ENCODE peak calls at places on chromosomes 7 and 10, in four cellular contexts. One of them, this sample, is unnamed.

GRCh38 chr7:129940329-129940728 is 12.4 kb downstream of the UBE2H start:
- DNase-seq in left ventricle myocardium inferior: no peak
- DNase-seq in stomach: no peak
- DNase-seq in HFF-Myc: no peak
- DNase-seq in this sample: no peak

GRCh38 chr7:4531236-4531635 is 150.9 kb upstream of the FOXK1 start:
- DNase-seq in left ventricle myocardium inferior: no peak
- DNase-seq in HFF-Myc: no peak
- DNase-seq in stomach: no peak
- DNase-seq in this sample: no peak

GRCh38 chr10:93073539-93074136 is at the start of gene CYP26A1:
- DNase-seq in stomach: no peak
- DNase-seq in left ventricle myocardium inferior: no peak
- DNase-seq in HFF-Myc: no peak
- DNase-seq in this sample: no peak

GRCh38 chr7:65444899-65445823 is 71.5 kb downstream of the ZNF92 start:
- DNase-seq in stomach: no peak
- DNase-seq in HFF-Myc: no peak
- DNase-seq in left ventricle myocardium inferior: no peak
- DNase-seq in this sample: no peak

GRCh38 chr7:3280445-3280844 is 20.6 kb upstream of the SDK1 start:
- DNase-seq in stomach: no peak
- DNase-seq in left ventricle myocardium inferior: no peak
- DNase-seq in HFF-Myc: no peak
- DNase-seq in this sample: no peak

GRCh38 chr7:83852136-83852535 is 203.2 kb upstream of the SEMA3E start:
- DNase-seq in left ventricle myocardium inferior: no peak
- DNase-seq in HFF-Myc: no peak
- DNase-seq in stomach: no peak
- DNase-seq in this sample: no peak

GRCh38 chr10:3354171-3354570 is 181.6 kb upstream of the PITRM1 start:
- DNase-seq in HFF-Myc: no peak
- DNase-seq in stomach: no peak
- DNase-seq in left ventricle myocardium inferior: no peak
- DNase-seq in this sample: no peak

GRCh38 chr10:31751401-31752080 is 177.1 kb downstream of the ARHGAP12 start:
- DNase-seq in HFF-Myc: no peak
- DNase-seq in left ventricle myocardium inferior: no peak
- DNase-seq in stomach: no peak
- DNase-seq in this sample: no peak

GRCh38 chr10:101226888-101227736 is 2.2 kb downstream of the LBX1 start:
- DNase-seq in stomach: no peak
- DNase-seq in HFF-Myc: no peak
- DNase-seq in left ventricle myocardium inferior: no peak
- DNase-seq in this sample: no peak

GRCh38 chr10:9608592-9608991 is 1409.1 kb upstream of the CELF2 start:
- DNase-seq in HFF-Myc: no peak
- DNase-seq in stomach: no peak
- DNase-seq in left ventricle myocardium inferior: no peak
- DNase-seq in this sample: no peak

GRCh38 chr10:3958472-3958996 is 173.5 kb upstream of the KLF6 start:
- DNase-seq in left ventricle myocardium inferior: no peak
- DNase-seq in HFF-Myc: no peak
- DNase-seq in stomach: no peak
- DNase-seq in this sample: no peak

GRCh38 chr7:132480534-132480933 is 95.7 kb downstream of the PLXNA4 start:
- DNase-seq in HFF-Myc: no peak
- DNase-seq in stomach: no peak
- DNase-seq in left ventricle myocardium inferior: peak; percentile 74
- DNase-seq in this sample: no peak

GRCh38 chr7:35753761-35754603 is 46.9 kb upstream of the SEPTIN7 start:
- DNase-seq in stomach: no peak
- DNase-seq in HFF-Myc: no peak
- DNase-seq in left ventricle myocardium inferior: peak; percentile 52
- DNase-seq in this sample: no peak

GRCh38 chr10:9342865-9343450 is 1288.5 kb downstream of the GATA3 start:
- DNase-seq in left ventricle myocardium inferior: no peak
- DNase-seq in HFF-Myc: no peak
- DNase-seq in stomach: no peak
- DNase-seq in this sample: no peak

GRCh38 chr7:66500087-66500486 is 128.6 kb upstream of the KCTD7 start:
- DNase-seq in HFF-Myc: no peak
- DNase-seq in left ventricle myocardium inferior: no peak
- DNase-seq in stomach: no peak
- DNase-seq in this sample: no peak

GRCh38 chr10:70477661-70478162 is 855 bp upstream of the PALD1 start:
- DNase-seq in HFF-Myc: peak; percentile 40
- DNase-seq in stomach: no peak
- DNase-seq in left ventricle myocardium inferior: no peak
- DNase-seq in this sample: peak; percentile 72

GRCh38 chr10:34880817-34881216 is 65.7 kb upstream of the PARD3 start:
- DNase-seq in left ventricle myocardium inferior: no peak
- DNase-seq in HFF-Myc: no peak
- DNase-seq in stomach: no peak
- DNase-seq in this sample: no peak

GRCh38 chr10:69684020-69684980 is 54.3 kb downstream of the FAM241B start:
- DNase-seq in left ventricle myocardium inferior: peak; percentile 44
- DNase-seq in HFF-Myc: no peak
- DNase-seq in stomach: peak; percentile 30
- DNase-seq in this sample: peak; percentile 92

GRCh38 chr10:3825244-3825643 is 40.2 kb upstream of the KLF6 start:
- DNase-seq in left ventricle myocardium inferior: no peak
- DNase-seq in HFF-Myc: no peak
- DNase-seq in stomach: no peak
- DNase-seq in this sample: peak; percentile 87

GRCh38 chr10:5519054-5519453 is 5.7 kb upstream of the CALML3 start:
- DNase-seq in stomach: no peak
- DNase-seq in left ventricle myocardium inferior: no peak
- DNase-seq in HFF-Myc: no peak
- DNase-seq in this sample: no peak

GRCh38 chr7:39252916-39253315 is 275.2 kb downstream of the POU6F2 start:
- DNase-seq in stomach: no peak
- DNase-seq in HFF-Myc: no peak
- DNase-seq in left ventricle myocardium inferior: no peak
- DNase-seq in this sample: no peak

GRCh38 chr7:129843982-129844840 is 108.5 kb downstream of the UBE2H start:
- DNase-seq in stomach: no peak
- DNase-seq in left ventricle myocardium inferior: no peak
- DNase-seq in HFF-Myc: no peak
- DNase-seq in this sample: no peak

GRCh38 chr7:25235471-25235870 is 7.2 kb upstream of the NPVF start:
- DNase-seq in left ventricle myocardium inferior: no peak
- DNase-seq in HFF-Myc: no peak
- DNase-seq in stomach: no peak
- DNase-seq in this sample: no peak

GRCh38 chr10:118911361-118911760 is 118.2 kb upstream of the NANOS1 start:
- DNase-seq in stomach: no peak
- DNase-seq in left ventricle myocardium inferior: no peak
- DNase-seq in HFF-Myc: no peak
- DNase-seq in this sample: no peak

GRCh38 chr7:133854739-133855138 is 272.4 kb upstream of the LRGUK start:
- DNase-seq in stomach: no peak
- DNase-seq in left ventricle myocardium inferior: no peak
- DNase-seq in HFF-Myc: peak; percentile 45
- DNase-seq in this sample: no peak

GRCh38 chr10:128125944-128126764 is at the start of gene MKI67:
- DNase-seq in HFF-Myc: peak; percentile 65
- DNase-seq in left ventricle myocardium inferior: peak; percentile 78
- DNase-seq in stomach: peak; percentile 84
- DNase-seq in this sample: peak; percentile 91

GRCh38 chr10:69324583-69324982 is 46.3 kb downstream of the HK1 start:
- DNase-seq in left ventricle myocardium inferior: no peak
- DNase-seq in HFF-Myc: no peak
- DNase-seq in stomach: no peak
- DNase-seq in this sample: no peak

GRCh38 chr10:13803566-13804554 is 217.1 kb downstream of the PRPF18 start:
- DNase-seq in stomach: no peak
- DNase-seq in HFF-Myc: no peak
- DNase-seq in left ventricle myocardium inferior: no peak
- DNase-seq in this sample: no peak

GRCh38 chr10:45421231-45422097 is 47.4 kb downstream of the ALOX5 start:
- DNase-seq in HFF-Myc: no peak
- DNase-seq in left ventricle myocardium inferior: no peak
- DNase-seq in stomach: no peak
- DNase-seq in this sample: peak; percentile 56

GRCh38 chr10:117734626-117735405 is 192.3 kb downstream of the EMX2 start:
- DNase-seq in stomach: no peak
- DNase-seq in HFF-Myc: no peak
- DNase-seq in left ventricle myocardium inferior: no peak
- DNase-seq in this sample: no peak

GRCh38 chr7:50307368-50308012 is 3.0 kb downstream of the IKZF1 start:
- DNase-seq in HFF-Myc: no peak
- DNase-seq in left ventricle myocardium inferior: no peak
- DNase-seq in stomach: no peak
- DNase-seq in this sample: peak; percentile 49

GRCh38 chr7:90596745-90597526 is 815 bp downstream of the CDK14 start:
- DNase-seq in left ventricle myocardium inferior: no peak
- DNase-seq in HFF-Myc: no peak
- DNase-seq in stomach: no peak
- DNase-seq in this sample: no peak

GRCh38 chr7:108072116-108072515 is 58.0 kb downstream of the LAMB4 start:
- DNase-seq in left ventricle myocardium inferior: no peak
- DNase-seq in HFF-Myc: no peak
- DNase-seq in stomach: no peak
- DNase-seq in this sample: no peak

GRCh38 chr7:32869716-32870115 is 21.8 kb downstream of the KBTBD2 start:
- DNase-seq in stomach: no peak
- DNase-seq in left ventricle myocardium inferior: no peak
- DNase-seq in HFF-Myc: no peak
- DNase-seq in this sample: no peak

GRCh38 chr7:116652793-116653192 is 19.2 kb upstream of the MET start:
- DNase-seq in HFF-Myc: no peak
- DNase-seq in stomach: no peak
- DNase-seq in left ventricle myocardium inferior: no peak
- DNase-seq in this sample: no peak

GRCh38 chr10:116159197-116159596 is 113.8 kb downstream of the GFRA1 start:
- DNase-seq in HFF-Myc: no peak
- DNase-seq in left ventricle myocardium inferior: no peak
- DNase-seq in stomach: no peak
- DNase-seq in this sample: no peak

GRCh38 chr10:23024002-23024401 is 71.4 kb upstream of the MSRB2 start:
- DNase-seq in stomach: no peak
- DNase-seq in left ventricle myocardium inferior: no peak
- DNase-seq in HFF-Myc: no peak
- DNase-seq in this sample: no peak

GRCh38 chr7:26369519-26370385 is 78.1 kb downstream of the SNX10 start:
- DNase-seq in stomach: no peak
- DNase-seq in left ventricle myocardium inferior: no peak
- DNase-seq in HFF-Myc: peak; percentile 12
- DNase-seq in this sample: peak; percentile 72

DNA sequence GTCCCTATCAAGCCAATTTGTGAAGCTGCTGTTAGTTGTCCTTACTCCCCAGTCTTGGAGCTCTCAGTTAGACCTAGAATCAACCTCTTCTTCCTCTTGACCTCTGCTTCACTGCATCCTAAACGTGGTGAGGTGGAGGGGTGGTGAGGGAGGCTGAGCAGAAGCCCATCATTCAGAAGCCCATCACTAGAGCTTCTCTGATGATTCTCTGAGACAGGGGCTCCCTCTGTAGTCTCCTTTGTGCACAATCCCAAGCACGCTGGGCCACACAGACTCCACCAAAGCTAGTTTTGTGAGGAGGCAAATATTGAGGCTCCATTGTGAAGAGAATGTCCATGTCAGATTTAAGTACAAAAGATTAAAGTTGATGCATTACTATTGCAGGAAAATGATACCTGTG is 163.8 kb upstream of the PRSS1 start:
- DNase-seq in stomach: no peak
- DNase-seq in left ventricle myocardium inferior: no peak
- DNase-seq in HFF-Myc: no peak
- DNase-seq in this sample: no peak
- TF ChIP-seq CTCF in stomach: no peak
- TF ChIP-seq CTCF in left ventricle myocardium inferior: no peak
- TF ChIP-seq CTCF in HFF-Myc: peak; percentile 35
- TF ChIP-seq CTCF in this sample: no peak

DNA sequence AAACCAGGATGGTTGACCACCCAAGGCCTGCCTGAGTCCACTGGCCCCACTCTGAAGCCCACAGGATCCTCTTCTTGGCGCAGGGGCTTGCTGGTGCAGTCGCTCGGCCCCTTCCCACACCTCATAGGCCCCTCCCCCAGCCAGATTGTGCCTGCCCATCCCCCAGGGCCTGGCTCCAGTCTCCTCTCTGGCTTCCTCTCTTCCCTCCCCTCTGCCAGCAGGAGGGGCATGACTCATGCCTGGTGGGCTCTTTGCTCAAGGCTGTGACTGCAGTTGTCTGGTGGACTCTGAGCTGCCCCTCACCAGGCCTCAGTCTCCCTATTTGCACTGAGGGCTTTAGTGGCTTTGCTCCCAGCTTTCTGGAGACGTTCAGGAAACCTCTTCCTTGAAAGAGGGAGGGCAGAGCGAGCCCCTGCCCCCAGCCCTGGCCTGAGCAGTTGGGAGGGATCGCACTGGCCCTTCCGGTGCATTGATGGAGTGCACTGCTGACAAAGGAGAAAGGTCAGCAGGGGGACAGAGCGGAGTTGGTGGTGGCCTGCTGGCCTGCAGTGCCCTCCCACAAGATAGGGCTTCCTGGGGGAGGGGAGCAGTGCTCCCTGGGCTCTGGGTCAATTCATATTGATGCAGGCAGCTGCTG is 60.7 kb downstream of the ZMIZ1 start:
- DNase-seq in stomach: no peak
- DNase-seq in left ventricle myocardium inferior: no peak
- DNase-seq in HFF-Myc: no peak
- DNase-seq in this sample: no peak
- TF ChIP-seq CTCF in stomach: no peak
- TF ChIP-seq CTCF in left ventricle myocardium inferior: no peak
- TF ChIP-seq CTCF in HFF-Myc: no peak
- TF ChIP-seq CTCF in this sample: no peak

DNA sequence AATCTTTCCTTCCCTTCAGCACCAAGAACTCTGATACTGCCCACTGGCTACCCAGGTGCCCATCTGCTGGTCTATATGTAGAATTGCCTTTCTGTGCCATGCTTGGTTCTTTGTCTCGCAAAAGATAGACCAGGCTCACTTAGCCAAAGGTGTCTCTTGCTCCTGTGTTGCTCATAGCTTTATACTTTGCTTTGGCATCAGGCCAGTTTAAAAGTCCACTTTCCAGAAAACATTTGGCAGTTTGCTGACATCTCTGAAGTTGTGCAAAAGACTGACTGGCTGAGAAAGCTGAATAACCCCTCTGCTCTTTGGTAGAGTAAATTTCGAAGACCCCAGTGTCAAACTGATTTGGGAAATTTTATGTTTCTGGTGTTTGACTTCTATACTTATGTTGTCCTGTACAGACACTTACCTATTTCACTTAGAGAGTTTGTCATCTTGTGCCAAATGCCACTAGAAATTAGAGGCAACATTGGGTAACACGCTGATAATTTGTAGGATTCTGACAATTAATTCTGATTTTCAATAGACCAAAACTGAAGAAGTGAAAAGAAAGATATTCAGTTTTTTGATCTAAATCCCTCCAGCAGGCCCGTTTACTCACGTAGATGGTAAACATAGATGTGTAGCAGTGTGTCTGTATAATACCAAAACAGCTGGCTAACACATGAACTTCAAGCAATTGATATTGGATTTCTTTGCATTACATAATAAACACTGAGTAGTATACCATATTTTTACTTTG is 91.1 kb downstream of the CPED1 start:
- DNase-seq in HFF-Myc: no peak
- DNase-seq in left ventricle myocardium inferior: no peak
- DNase-seq in stomach: no peak
- DNase-seq in this sample: no peak
- TF ChIP-seq CTCF in HFF-Myc: no peak
- TF ChIP-seq CTCF in left ventricle myocardium inferior: peak; percentile 24
- TF ChIP-seq CTCF in stomach: no peak
- TF ChIP-seq CTCF in this sample: no peak

GRCh38 chr10:103868200-103868599 is 12.8 kb upstream of the SH3PXD2A start:
- DNase-seq in stomach: no peak
- DNase-seq in left ventricle myocardium inferior: no peak
- DNase-seq in HFF-Myc: no peak
- DNase-seq in this sample: no peak
- TF ChIP-seq CTCF in stomach: no peak
- TF ChIP-seq CTCF in left ventricle myocardium inferior: no peak
- TF ChIP-seq CTCF in HFF-Myc: no peak
- TF ChIP-seq CTCF in this sample: no peak